ENCODE peak calls at places on chromosomes 2 and 18, in ten cellular contexts. X is HS-5; J is GM04504; W is activated CD8-positive, alpha-beta memory T cell treated with anti-CD3 and anti-CD28 coated beads, Interleukin-2, amount 50 U/mL, for 4 hours; A is cardiac fibroblast; P is mesothelial cell of epicardium; L is stimulated activated CD4-positive, alpha-beta T cell treated with anti-CD3 and anti-CD28 coated beads, Interleukin-2, amount 100 ng/mL, for 48 hours; Q is natural killer cell; E is occipital lobe; Z is EL. C is an unnamed sample.

GRCh38 chr2:17877811-17878221 is 651 bp upstream of the KCNS3 start:
- DNase-seq in X (no peak), J (no peak), W (no peak), A (peak; percentile 9), P (no peak), L (no peak), Q (no peak), E (no peak), Z (peak; percentile 7), C (peak; percentile 5)

GRCh38 chr2:42725657-42726056 is 38.3 kb downstream of the OXER1 start:
- DNase-seq in X (no peak), J (no peak), W (no peak), A (no peak), P (no peak), L (no peak), Q (no peak), E (no peak), Z (peak; percentile 14), C (no peak)

GRCh38 chr2:237457388-237457941 is 29.6 kb upstream of the MLPH start:
- DNase-seq in X (no peak), J (no peak), W (no peak), A (no peak), P (no peak), L (no peak), Q (no peak), E (no peak), Z (no peak), C (no peak)

GRCh38 chr2:20992201-20992711 is 51.6 kb downstream of the APOB start:
- DNase-seq in X (peak; percentile 4), J (no peak), W (no peak), A (peak; percentile 10), P (no peak), L (no peak), Q (no peak), E (no peak), Z (peak; percentile 64), C (peak; percentile 1)

GRCh38 chr18:26549103-26549485 is 741 bp upstream of the KCTD1 start:
- DNase-seq in X (no peak), J (no peak), W (no peak), A (peak; percentile 59), P (peak; percentile 64), L (peak; percentile 15), Q (no peak), E (no peak), Z (peak; percentile 59), C (peak; percentile 43)

GRCh38 chr2:74730530-74730929 is 76.5 kb downstream of the SEMA4F start:
- DNase-seq in X (no peak), J (no peak), W (no peak), A (no peak), P (no peak), L (no peak), Q (no peak), E (no peak), Z (no peak), C (no peak)

GRCh38 chr2:45975752-45976517 is 321.3 kb upstream of the EPAS1 start:
- DNase-seq in X (no peak), J (no peak), W (no peak), A (no peak), P (no peak), L (no peak), Q (no peak), E (no peak), Z (no peak), C (no peak)

GRCh38 chr2:175855794-175856453 is 146.1 kb downstream of the LNPK start:
- DNase-seq in X (peak; percentile 25), J (no peak), W (no peak), A (peak; percentile 15), P (no peak), L (no peak), Q (no peak), E (peak; percentile 70), Z (peak; percentile 68), C (peak; percentile 44)

GRCh38 chr2:173572848-173573247 is 218.2 kb downstream of the CDCA7 start:
- DNase-seq in X (no peak), J (no peak), W (no peak), A (no peak), P (no peak), L (no peak), Q (no peak), E (no peak), Z (no peak), C (no peak)

GRCh38 chr2:111031546-111032484 is 88.9 kb upstream of the BCL2L11 start:
- DNase-seq in X (no peak), J (no peak), W (no peak), A (peak; percentile 2), P (no peak), L (no peak), Q (no peak), E (no peak), Z (no peak), C (peak; percentile 2)

GRCh38 chr2:53880756-53881155 is 21.0 kb upstream of the GPR75 start:
- DNase-seq in X (peak; percentile 41), J (peak; percentile 42), W (no peak), A (peak; percentile 76), P (no peak), L (no peak), Q (no peak), E (no peak), Z (peak; percentile 64), C (peak; percentile 78)

GRCh38 chr2:43455735-43456642 is 139.8 kb downstream of the THADA start:
- DNase-seq in X (no peak), J (no peak), W (no peak), A (peak; percentile 96), P (no peak), L (no peak), Q (no peak), E (no peak), Z (peak; percentile 70), C (peak; percentile 99)

GRCh38 chr2:16625759-16626158 is 39.9 kb downstream of the CYRIA start:
- DNase-seq in X (no peak), J (no peak), W (no peak), A (no peak), P (no peak), L (no peak), Q (no peak), E (no peak), Z (no peak), C (no peak)

GRCh38 chr18:48838166-48838775 is 112.5 kb downstream of the SMAD7 start:
- DNase-seq in X (no peak), J (no peak), W (no peak), A (no peak), P (no peak), L (no peak), Q (no peak), E (no peak), Z (no peak), C (peak; percentile 26)

GRCh38 chr2:50438293-50438692 is 593.6 kb downstream of the NRXN1 start:
- DNase-seq in X (no peak), J (no peak), W (no peak), A (no peak), P (no peak), L (no peak), Q (no peak), E (no peak), Z (no peak), C (no peak)

GRCh38 chr2:14079576-14079975 is 552.9 kb upstream of the LRATD1 start:
- DNase-seq in X (no peak), J (no peak), W (no peak), A (no peak), P (no peak), L (no peak), Q (no peak), E (no peak), Z (no peak), C (no peak)

GRCh38 chr18:10515456-10515855 is 10.4 kb upstream of the NAPG start:
- DNase-seq in X (no peak), J (no peak), W (no peak), A (no peak), P (no peak), L (no peak), Q (no peak), E (no peak), Z (no peak), C (no peak)

GRCh38 chr18:23479829-23480505 is 23.3 kb upstream of the RMC1 start:
- DNase-seq in X (no peak), J (no peak), W (no peak), A (no peak), P (no peak), L (no peak), Q (no peak), E (no peak), Z (no peak), C (no peak)

GRCh38 chr2:204027105-204027504 is 90.5 kb downstream of the ICOS start:
- DNase-seq in X (peak; percentile 44), J (no peak), W (no peak), A (peak; percentile 38), P (no peak), L (no peak), Q (no peak), E (no peak), Z (peak; percentile 44), C (peak; percentile 16)

GRCh38 chr2:9768388-9768787 is 74.9 kb upstream of the TAF1B start:
- DNase-seq in X (no peak), J (no peak), W (no peak), A (no peak), P (no peak), L (no peak), Q (no peak), E (no peak), Z (no peak), C (no peak)